ENCODE peak calls at places on chromosome 14, in seven cellular contexts. U is adrenal gland, Z is testis, X is GM12891, B is transverse colon, S is GM12878, M is ovary. K is an unnamed sample.

GRCh38 chr14:34055545-34055944 is 104.7 kb upstream of the EGLN3 start:
- DNase-seq in X (no peak), S (no peak), Z (no peak), U (no peak), B (no peak), M (no peak), K (no peak)

GRCh38 chr14:73467377-73467776 is 9.0 kb upstream of the NUMB start:
- DNase-seq in B (no peak), S (no peak), U (peak), M (no peak), X (no peak), Z (no peak), K (no peak)

GRCh38 chr14:72863216-72864006 is 30.5 kb downstream of the DPF3 start:
- DNase-seq in U (no peak), B (no peak), M (no peak), Z (no peak), S (peak), X (peak), K (no peak)

GRCh38 chr14:106378191-106378590 is 851.8 kb downstream of the TMEM121 start:
- DNase-seq in M (no peak), X (no peak), Z (no peak), S (no peak), U (no peak), B (no peak), K (no peak)

GRCh38 chr14:68616255-68616902 is 176.5 kb downstream of the ZFP36L1 start:
- DNase-seq in X (no peak), U (no peak), M (no peak), Z (no peak), B (no peak), S (no peak), K (no peak)

GRCh38 chr14:27411021-27411420 is 813.2 kb upstream of the NOVA1 start:
- DNase-seq in U (no peak), M (no peak), X (no peak), S (no peak), Z (no peak), B (no peak), K (no peak)

GRCh38 chr14:86646688-86647687 is 1117.0 kb downstream of the FLRT2 start:
- DNase-seq in X (no peak), B (no peak), M (no peak), U (no peak), S (no peak), Z (no peak), K (no peak)

GRCh38 chr14:103547941-103548462 is 14.5 kb downstream of the BAG5 start:
- DNase-seq in X (no peak), B (no peak), M (peak), U (no peak), S (no peak), Z (no peak), K (no peak)

GRCh38 chr14:81529391-81529790 is 4.3 kb downstream of the SEL1L start:
- DNase-seq in X (no peak), B (no peak), U (no peak), Z (no peak), S (no peak), M (no peak), K (no peak)

GRCh38 chr14:105894978-105895881 is 368.8 kb downstream of the TMEM121 start:
- DNase-seq in S (no peak), Z (no peak), X (no peak), M (peak), U (peak), B (no peak), K (no peak)

GRCh38 chr14:67577181-67577580 is 22.9 kb downstream of the PIGH start:
- DNase-seq in B (no peak), M (no peak), X (no peak), Z (no peak), U (no peak), S (no peak), K (no peak)

GRCh38 chr14:37599527-37600368 is 4.3 kb downstream of the TTC6 start:
- DNase-seq in B (no peak), X (no peak), S (no peak), U (no peak), M (no peak), Z (no peak), K (no peak)

GRCh38 chr14:56760164-56760914 is 49.9 kb downstream of the OTX2 start:
- DNase-seq in X (no peak), S (no peak), Z (no peak), M (no peak), B (no peak), U (no peak), K (no peak)

GRCh38 chr14:103105580-103106168 is 11.1 kb downstream of the EXOC3L4 start:
- DNase-seq in B (peak), Z (no peak), S (no peak), U (no peak), M (no peak), X (no peak), K (no peak)

GRCh38 chr14:74875941-74876913 is at the start of gene PROX2:
- DNase-seq in M (no peak), Z (no peak), U (no peak), B (no peak), S (no peak), X (no peak), K (no peak)

GRCh38 chr14:104771918-104772706 is 19.2 kb downstream of the SIVA1 start:
- DNase-seq in X (no peak), M (no peak), B (no peak), U (no peak), S (no peak), Z (no peak), K (no peak)
- TF ChIP-seq POLR2A in X (no peak), M (no peak), B (no peak), U (no peak), S (no peak), Z (no peak), K (no peak)

GRCh38 chr14:76908834-76909233 is 82.6 kb downstream of the LRRC74A start:
- DNase-seq in U (no peak), X (peak), Z (no peak), M (no peak), B (peak), S (peak), K (no peak)

GRCh38 chr14:76902591-76902990 is 76.4 kb downstream of the LRRC74A start:
- DNase-seq in Z (no peak), U (no peak), M (no peak), B (no peak), X (no peak), S (no peak), K (no peak)

GRCh38 chr14:76901171-76902055 is 75.2 kb downstream of the LRRC74A start:
- DNase-seq in B (no peak), Z (no peak), S (no peak), U (no peak), M (no peak), X (no peak), K (no peak)

GRCh38 chr14:76904100-76904739 is 78.0 kb downstream of the LRRC74A start:
- DNase-seq in B (peak), M (peak), U (peak), Z (peak), S (no peak), X (no peak), K (peak)

GRCh38 chr14:76904740-76905569 is 78.7 kb downstream of the LRRC74A start:
- DNase-seq in B (peak), S (peak), U (peak), X (peak), Z (peak), M (no peak), K (peak)
- TF ChIP-seq POLR2A in B (no peak), S (no peak), U (no peak), X (no peak), Z (no peak), M (no peak), K (no peak)

GRCh38 chr14:58150243-58150805 is 1.7 kb downstream of the ARMH4 start:
- DNase-seq in B (no peak), M (no peak), X (no peak), U (no peak), Z (no peak), S (no peak), K (no peak)

GRCh38 chr14:58152569-58152857 is 500 bp upstream of the ARMH4 start:
- DNase-seq in X (no peak), U (no peak), M (no peak), Z (no peak), B (no peak), S (no peak), K (no peak)

GRCh38 chr14:58151264-58151700 is 731 bp downstream of the ARMH4 start:
- DNase-seq in S (no peak), B (no peak), M (no peak), X (no peak), U (no peak), Z (peak), K (peak)

GRCh38 chr14:58149196-58149595 is 2.8 kb downstream of the ARMH4 start:
- DNase-seq in U (no peak), S (no peak), X (no peak), Z (no peak), M (no peak), B (no peak), K (no peak)

DNA sequence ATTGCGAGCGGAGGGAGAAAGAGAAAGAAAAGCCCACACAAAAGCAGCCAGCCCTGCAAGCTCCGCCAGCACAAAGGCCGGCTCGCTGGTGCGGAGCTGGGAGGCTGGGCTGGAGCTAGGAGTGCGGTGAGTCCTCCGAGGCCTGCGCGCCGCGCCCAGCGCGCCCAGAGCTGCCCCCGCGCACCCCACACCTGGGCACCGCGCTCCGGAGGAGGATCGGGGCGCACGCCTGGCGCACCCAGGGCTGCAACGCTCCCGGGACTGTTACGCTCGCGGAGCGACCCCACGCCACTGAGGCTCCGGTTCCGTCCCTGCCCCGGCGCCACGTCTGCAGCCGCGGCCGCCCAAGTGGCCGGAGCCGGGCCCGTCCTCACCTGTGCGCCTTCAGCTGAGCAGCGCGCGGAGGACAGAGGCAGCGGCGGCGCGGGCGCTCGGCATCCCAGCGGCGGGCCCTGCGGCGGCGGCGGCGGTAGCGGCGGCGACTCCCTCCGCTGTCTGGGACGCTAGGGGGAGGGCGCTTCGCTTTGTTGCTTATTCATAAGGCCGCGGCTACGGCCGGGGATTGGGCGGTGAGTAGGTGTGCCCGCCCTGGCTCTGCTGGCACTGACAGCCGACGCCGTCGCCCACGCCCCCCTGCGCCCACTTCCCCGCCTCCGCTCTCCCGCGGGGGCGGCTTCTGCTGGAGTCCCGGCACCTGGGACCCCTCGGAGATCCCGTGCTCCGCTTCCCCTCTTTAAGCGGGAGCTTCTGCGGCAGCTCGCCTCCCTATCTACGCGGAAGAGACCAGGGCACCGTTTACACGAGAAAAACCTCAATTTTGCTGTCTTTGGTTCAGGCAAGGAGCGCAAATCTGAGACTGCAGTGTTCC is at the start of gene ARMH4:
- DNase-seq in Z (peak), U (peak), X (peak), S (no peak), M (peak), B (peak), K (peak)
- TF ChIP-seq POLR2A in Z (no peak), U (no peak), X (no peak), S (no peak), M (peak), B (no peak), K (peak)

GRCh38 chr14:54758041-54758440 is 144.6 kb downstream of the GCH1 start:
- DNase-seq in X (no peak), M (no peak), B (peak), U (no peak), S (no peak), Z (no peak), K (no peak)

GRCh38 chr14:54754116-54754622 is 148.5 kb downstream of the GCH1 start:
- DNase-seq in S (no peak), B (no peak), X (no peak), U (no peak), Z (no peak), M (no peak), K (no peak)

GRCh38 chr14:54759982-54760585 is 142.5 kb downstream of the GCH1 start:
- DNase-seq in B (no peak), Z (no peak), X (no peak), U (no peak), M (no peak), S (no peak), K (no peak)

GRCh38 chr14:54754623-54755386 is 147.8 kb downstream of the GCH1 start:
- DNase-seq in X (no peak), M (no peak), Z (no peak), B (no peak), S (no peak), U (no peak), K (no peak)

DNA sequence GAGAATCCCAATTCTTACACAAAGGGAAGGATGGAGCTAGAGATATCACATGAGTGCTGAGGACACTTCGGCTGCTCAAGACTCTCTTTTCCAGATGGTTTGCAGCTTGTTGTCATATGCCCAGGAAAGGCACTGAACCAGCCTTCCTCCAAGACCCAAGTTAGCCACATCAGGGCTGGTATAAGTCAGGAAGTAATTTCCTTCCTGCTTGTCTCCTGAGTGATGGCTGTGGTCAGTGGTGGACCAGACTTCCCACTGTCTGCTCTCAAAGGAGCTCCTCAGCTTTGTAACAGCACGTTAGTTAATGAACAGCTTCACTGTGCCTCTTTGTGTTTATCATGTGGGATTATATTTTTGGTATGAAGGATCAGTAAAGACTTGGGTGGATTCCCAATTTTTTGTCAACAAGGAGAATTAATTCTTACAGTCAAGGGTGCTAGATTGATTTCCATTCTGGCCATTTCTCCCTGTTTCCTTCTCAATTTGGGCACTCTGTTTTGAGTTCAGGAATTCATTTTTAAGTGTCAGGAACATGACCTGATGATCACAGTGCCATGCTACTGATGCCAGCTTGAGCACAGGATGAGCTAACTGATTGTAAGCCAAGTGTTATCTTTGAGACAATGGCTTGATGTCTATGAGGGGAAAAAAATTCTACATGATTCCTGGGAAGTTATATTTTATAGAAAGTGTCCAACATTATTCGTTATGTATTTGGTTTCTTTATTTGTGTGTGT is 145.8 kb downstream of the GCH1 start:
- DNase-seq in U (no peak), X (no peak), S (no peak), B (no peak), Z (no peak), M (no peak), K (no peak)
- TF ChIP-seq POLR2A in U (no peak), X (no peak), S (no peak), B (no peak), Z (no peak), M (no peak), K (no peak)

GRCh38 chr14:90960818-90961217 is 99.6 kb downstream of the RPS6KA5 start:
- DNase-seq in U (no peak), B (no peak), Z (no peak), S (no peak), M (no peak), X (no peak), K (no peak)

GRCh38 chr14:90962505-90962904 is 97.9 kb downstream of the RPS6KA5 start:
- DNase-seq in M (no peak), X (no peak), U (no peak), B (no peak), Z (no peak), S (no peak), K (no peak)

GRCh38 chr14:90966493-90966892 is 93.9 kb downstream of the RPS6KA5 start:
- DNase-seq in M (no peak), B (no peak), Z (no peak), X (no peak), U (no peak), S (no peak), K (no peak)

GRCh38 chr14:90965765-90966164 is 94.7 kb downstream of the RPS6KA5 start:
- DNase-seq in B (no peak), S (no peak), U (no peak), Z (no peak), M (no peak), X (no peak), K (no peak)

GRCh38 chr14:90963343-90963742 is 97.1 kb downstream of the RPS6KA5 start:
- DNase-seq in S (no peak), M (no peak), Z (no peak), X (no peak), U (no peak), B (no peak), K (no peak)
- TF ChIP-seq POLR2A in S (no peak), M (no peak), Z (no peak), X (no peak), U (no peak), B (no peak), K (no peak)

GRCh38 chr14:23877111-23877510 is 76.5 kb upstream of the DHRS4 start:
- DNase-seq in M (no peak), Z (no peak), S (peak), U (no peak), B (no peak), X (no peak), K (no peak)
- TF ChIP-seq POLR2A in M (no peak), Z (no peak), S (no peak), U (no peak), B (no peak), X (no peak), K (no peak)

GRCh38 chr14:100851946-100852620 is 26.2 kb downstream of the MEG3 start:
- DNase-seq in B (no peak), S (no peak), Z (peak), M (peak), U (no peak), X (no peak), K (no peak)

GRCh38 chr14:100850841-100851585 is 25.1 kb downstream of the MEG3 start:
- DNase-seq in S (no peak), M (peak), B (peak), Z (peak), X (peak), U (peak), K (peak)

GRCh38 chr14:100851586-100851916 is 25.6 kb downstream of the MEG3 start:
- DNase-seq in Z (no peak), X (no peak), U (no peak), B (no peak), M (no peak), S (no peak), K (no peak)

GRCh38 chr14:100846309-100846859 is 20.5 kb downstream of the MEG3 start:
- DNase-seq in B (no peak), M (peak), U (no peak), S (no peak), Z (no peak), X (no peak), K (no peak)

DNA sequence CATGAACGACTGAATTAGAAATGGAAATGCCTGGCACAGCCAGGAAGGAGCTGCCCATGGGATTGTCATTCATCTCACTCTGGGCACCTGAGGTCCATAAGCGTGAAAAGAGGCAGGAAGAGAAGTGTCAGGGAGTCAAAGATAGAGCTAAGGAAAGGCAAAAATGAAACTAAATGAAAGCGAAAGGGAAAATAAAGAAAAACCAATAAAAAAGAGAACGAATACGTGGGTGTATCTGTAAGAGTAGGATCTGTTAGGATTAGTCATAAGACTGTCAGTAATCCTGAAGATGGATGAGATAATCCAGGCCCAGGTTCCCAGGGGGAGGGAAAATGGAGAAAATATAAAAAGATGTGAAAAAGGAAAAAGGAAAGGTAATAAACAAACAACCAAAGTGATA is 23.5 kb downstream of the MEG3 start:
- DNase-seq in B (no peak), U (no peak), X (no peak), Z (no peak), S (no peak), M (no peak), K (no peak)
- TF ChIP-seq POLR2A in B (no peak), U (no peak), X (no peak), Z (no peak), S (no peak), M (no peak), K (no peak)